ENCODE peak calls at places on chromosomes 4 and X, in ten cellular contexts. U is activated naive CD4-positive, alpha-beta T cell treated with anti-CD3 and anti-CD28 coated beads for 36 hours; L is GM10248; K is LHCN-M2; Q is stimulated activated CD4-positive, alpha-beta T cell treated with anti-CD3 and anti-CD28 coated beads, Interleukin-1b, Interleukin-23, amount 100 ng/mL, for 24 hours; M is HFFc6; A is RKO; F is activated CD8-positive, alpha-beta memory T cell treated with anti-CD3 and anti-CD28 coated beads for 48 hours; N is HT1080; X is GM13977. J is an unnamed sample.

GRCh38 chr4:2804973-2805501 is 12.2 kb downstream of the SH3BP2 start:
- DNase-seq in U (no peak), L (no peak), K (no peak), Q (no peak), M (no peak), A (no peak), F (no peak), N (no peak), X (no peak), J (no peak)

GRCh38 chr4:67996127-67996526 is 32.8 kb upstream of the TMPRSS11A start:
- DNase-seq in U (no peak), L (no peak), K (no peak), Q (no peak), M (no peak), A (no peak), F (no peak), N (no peak), X (no peak), J (no peak)

GRCh38 chr4:107689912-107690587 is 30.0 kb downstream of the PAPSS1 start:
- DNase-seq in U (no peak), L (no peak), K (peak; percentile 76), Q (no peak), M (peak; percentile 88), A (peak; percentile 85), F (no peak), N (peak; percentile 93), X (no peak), J (no peak)

GRCh38 chrX:44228621-44229020 is 114.9 kb downstream of the EFHC2 start:
- DNase-seq in U (no peak), L (peak; percentile 4), K (no peak), Q (no peak), M (no peak), A (no peak), F (no peak), N (no peak), X (no peak), J (no peak)

GRCh38 chr4:1291996-1292702 is 2.5 kb downstream of the MAEA start:
- DNase-seq in U (no peak), L (no peak), K (no peak), Q (no peak), M (no peak), A (no peak), F (no peak), N (no peak), X (no peak), J (no peak)

GRCh38 chr4:165514739-165515138 is 135.9 kb downstream of the CPE start:
- DNase-seq in U (no peak), L (no peak), K (no peak), Q (no peak), M (no peak), A (no peak), F (no peak), N (no peak), X (no peak), J (no peak)

GRCh38 chrX:135484636-135485289 is 35.7 kb upstream of the INTS6L start:
- DNase-seq in U (peak; percentile 20), L (peak; percentile 26), K (peak; percentile 23), Q (no peak), M (peak; percentile 48), A (peak; percentile 73), F (no peak), N (peak; percentile 24), X (peak; percentile 14), J (no peak)

GRCh38 chr4:6718932-6719610 is 3.1 kb downstream of the BLOC1S4 start:
- DNase-seq in U (no peak), L (no peak), K (no peak), Q (no peak), M (no peak), A (no peak), F (no peak), N (no peak), X (no peak), J (no peak)

GRCh38 chr4:67333663-67334062 is 211.6 kb downstream of the CENPC start:
- DNase-seq in U (no peak), L (no peak), K (peak; percentile 12), Q (no peak), M (no peak), A (no peak), F (no peak), N (no peak), X (no peak), J (no peak)

GRCh38 chr4:124934921-124935320 is 222.4 kb upstream of the ANKRD50 start:
- DNase-seq in U (no peak), L (no peak), K (no peak), Q (no peak), M (no peak), A (no peak), F (no peak), N (no peak), X (no peak), J (no peak)

GRCh38 chr4:168585168-168586091 is 88.6 kb downstream of the PALLD start:
- DNase-seq in U (peak; percentile 53), L (peak; percentile 34), K (peak; percentile 89), Q (no peak), M (peak; percentile 55), A (peak; percentile 12), F (no peak), N (peak; percentile 66), X (peak; percentile 17), J (no peak)

GRCh38 chrX:4935846-4936245 is 1222.4 kb upstream of the PRKX start:
- DNase-seq in U (no peak), L (no peak), K (peak; percentile 0), Q (no peak), M (no peak), A (no peak), F (no peak), N (peak; percentile 3), X (no peak), J (no peak)

GRCh38 chr4:153611679-153612078 is 72.4 kb upstream of the TLR2 start:
- DNase-seq in U (no peak), L (no peak), K (peak; percentile 15), Q (no peak), M (peak; percentile 9), A (no peak), F (no peak), N (no peak), X (no peak), J (no peak)